ENCODE peak calls at places on chromosomes 11 and 22, in five cellular contexts. One of them, this sample, is unnamed.

GRCh38 chr11:97516688-97517087 is 1126.9 kb downstream of the JRKL start:
- DNase-seq in heart left ventricle: no peak
- DNase-seq in ELR: peak
- DNase-seq in lung microvascular endothelial cell: no peak
- DNase-seq in stimulated activated CD8-positive, alpha-beta memory T cell treated with anti-CD3 and anti-CD28 coated beads, Interleukin-4, amount 100 ng/mL, for 24 hours: no peak
- DNase-seq in this sample: no peak

GRCh38 chr11:47412152-47412746 is 3.9 kb downstream of the SLC39A13 start:
- DNase-seq in stimulated activated CD8-positive, alpha-beta memory T cell treated with anti-CD3 and anti-CD28 coated beads, Interleukin-4, amount 100 ng/mL, for 24 hours: peak
- DNase-seq in ELR: peak
- DNase-seq in lung microvascular endothelial cell: peak
- DNase-seq in heart left ventricle: peak
- DNase-seq in this sample: peak

GRCh38 chr11:126853732-126854131 is 146.8 kb downstream of the KIRREL3 start:
- DNase-seq in ELR: peak
- DNase-seq in stimulated activated CD8-positive, alpha-beta memory T cell treated with anti-CD3 and anti-CD28 coated beads, Interleukin-4, amount 100 ng/mL, for 24 hours: no peak
- DNase-seq in lung microvascular endothelial cell: no peak
- DNase-seq in heart left ventricle: no peak
- DNase-seq in this sample: no peak

GRCh38 chr22:36478966-36479365 is 2.5 kb downstream of the TXN2 start:
- DNase-seq in stimulated activated CD8-positive, alpha-beta memory T cell treated with anti-CD3 and anti-CD28 coated beads, Interleukin-4, amount 100 ng/mL, for 24 hours: no peak
- DNase-seq in lung microvascular endothelial cell: no peak
- DNase-seq in heart left ventricle: no peak
- DNase-seq in ELR: no peak
- DNase-seq in this sample: no peak

GRCh38 chr11:798093-798713 is at the start of gene SLC25A22:
- DNase-seq in heart left ventricle: peak
- DNase-seq in ELR: peak
- DNase-seq in stimulated activated CD8-positive, alpha-beta memory T cell treated with anti-CD3 and anti-CD28 coated beads, Interleukin-4, amount 100 ng/mL, for 24 hours: peak
- DNase-seq in lung microvascular endothelial cell: peak
- DNase-seq in this sample: peak

GRCh38 chr22:36336246-36337182 is 51.3 kb downstream of the MYH9 start:
- DNase-seq in lung microvascular endothelial cell: no peak
- DNase-seq in ELR: no peak
- DNase-seq in heart left ventricle: peak
- DNase-seq in stimulated activated CD8-positive, alpha-beta memory T cell treated with anti-CD3 and anti-CD28 coated beads, Interleukin-4, amount 100 ng/mL, for 24 hours: no peak
- DNase-seq in this sample: no peak

GRCh38 chr11:102927624-102927990 is 27.9 kb downstream of the MMP13 start:
- DNase-seq in lung microvascular endothelial cell: no peak
- DNase-seq in heart left ventricle: no peak
- DNase-seq in stimulated activated CD8-positive, alpha-beta memory T cell treated with anti-CD3 and anti-CD28 coated beads, Interleukin-4, amount 100 ng/mL, for 24 hours: no peak
- DNase-seq in ELR: no peak
- DNase-seq in this sample: no peak

GRCh38 chr11:60783911-60784310 is 1.2 kb upstream of the MS4A10 start:
- DNase-seq in lung microvascular endothelial cell: no peak
- DNase-seq in ELR: no peak
- DNase-seq in stimulated activated CD8-positive, alpha-beta memory T cell treated with anti-CD3 and anti-CD28 coated beads, Interleukin-4, amount 100 ng/mL, for 24 hours: no peak
- DNase-seq in heart left ventricle: no peak
- DNase-seq in this sample: no peak

GRCh38 chr11:115493905-115494304 is 10.3 kb downstream of the CADM1 start:
- DNase-seq in stimulated activated CD8-positive, alpha-beta memory T cell treated with anti-CD3 and anti-CD28 coated beads, Interleukin-4, amount 100 ng/mL, for 24 hours: no peak
- DNase-seq in heart left ventricle: no peak
- DNase-seq in lung microvascular endothelial cell: no peak
- DNase-seq in ELR: no peak
- DNase-seq in this sample: no peak

GRCh38 chr11:7299393-7299792 is 47.7 kb downstream of the SYT9 start:
- DNase-seq in stimulated activated CD8-positive, alpha-beta memory T cell treated with anti-CD3 and anti-CD28 coated beads, Interleukin-4, amount 100 ng/mL, for 24 hours: no peak
- DNase-seq in lung microvascular endothelial cell: no peak
- DNase-seq in heart left ventricle: no peak
- DNase-seq in ELR: no peak
- DNase-seq in this sample: no peak

GRCh38 chr11:66685276-66686099 is 7.8 kb upstream of the RBM4B start:
- DNase-seq in ELR: no peak
- DNase-seq in lung microvascular endothelial cell: no peak
- DNase-seq in heart left ventricle: no peak
- DNase-seq in stimulated activated CD8-positive, alpha-beta memory T cell treated with anti-CD3 and anti-CD28 coated beads, Interleukin-4, amount 100 ng/mL, for 24 hours: no peak
- DNase-seq in this sample: no peak

GRCh38 chr22:43296279-43296902 is 46.8 kb downstream of the SCUBE1 start:
- DNase-seq in ELR: no peak
- DNase-seq in stimulated activated CD8-positive, alpha-beta memory T cell treated with anti-CD3 and anti-CD28 coated beads, Interleukin-4, amount 100 ng/mL, for 24 hours: no peak
- DNase-seq in heart left ventricle: no peak
- DNase-seq in lung microvascular endothelial cell: no peak
- DNase-seq in this sample: no peak

This sample was measured in GM12892.